ENCODE peak calls at places on chromosomes 4 and X, in four cellular contexts. E is tibial nerve; C is NB4; U is CD8-positive, alpha-beta T cell. T is an unnamed sample.

GRCh38 chr4:57071340-57071739 is 38.8 kb downstream of the IGFBP7 start:
- DNase-seq in E (peak; percentile 44), C (peak; percentile 86), U (no peak), T (no peak)

GRCh38 chr4:56727150-56727549 is 46.1 kb upstream of the HOPX start:
- DNase-seq in E (no peak), C (no peak), U (no peak), T (no peak)

GRCh38 chr4:88697588-88698329 is at the start of gene NAP1L5:
- DNase-seq in E (peak; percentile 55), C (peak; percentile 55), U (peak; percentile 56), T (peak; percentile 13)

GRCh38 chrX:80747832-80748231 is 61.8 kb downstream of the BRWD3 start:
- DNase-seq in E (no peak), C (no peak), U (no peak), T (no peak)

GRCh38 chr4:152699313-152699712 is 19.5 kb upstream of the TMEM154 start:
- DNase-seq in E (no peak), C (no peak), U (no peak), T (no peak)

GRCh38 chrX:632391-633042 is 1.9 kb downstream of the SHOX start:
- DNase-seq in E (no peak), C (no peak), U (no peak), T (no peak)

GRCh38 chr4:70583952-70584834 is 7.9 kb upstream of the AMBN start:
- DNase-seq in E (no peak), C (no peak), U (no peak), T (no peak)

GRCh38 chr4:26223160-26223559 is 97.7 kb upstream of the RBPJ start:
- DNase-seq in E (no peak), C (no peak), U (no peak), T (no peak)

GRCh38 chr4:158782539-158783360 is 13.9 kb downstream of the FNIP2 start:
- DNase-seq in E (no peak), C (no peak), U (no peak), T (no peak)

GRCh38 chrX:124736553-124737240 is 390.3 kb downstream of the SH2D1A start:
- DNase-seq in E (no peak), C (no peak), U (peak; percentile 66), T (no peak)

GRCh38 chr4:145788765-145789164 is 108.8 kb downstream of the C4orf51 start:
- DNase-seq in E (no peak), C (no peak), U (no peak), T (no peak)

GRCh38 chr4:147546341-147546740 is 65.4 kb downstream of the EDNRA start:
- DNase-seq in E (no peak), C (no peak), U (no peak), T (no peak)

GRCh38 chr4:113610542-113610941 is 151.0 kb downstream of the CAMK2D start:
- DNase-seq in E (no peak), C (no peak), U (no peak), T (no peak)

GRCh38 chr4:118369231-118369630 is 16.4 kb upstream of the PRSS12 start:
- DNase-seq in E (no peak), C (no peak), U (no peak), T (no peak)

GRCh38 chr4:126705271-126705670 is 927.5 kb upstream of the INTU start:
- DNase-seq in E (no peak), C (no peak), U (no peak), T (no peak)

GRCh38 chr4:108113229-108113628 is 55.5 kb downstream of the LEF1 start:
- DNase-seq in E (no peak), C (no peak), U (peak; percentile 78), T (no peak)

GRCh38 chrX:30949554-30949953 is 60.5 kb upstream of the TAB3 start:
- DNase-seq in E (no peak), C (no peak), U (no peak), T (no peak)

GRCh38 chr4:100869266-100869665 is 351.4 kb upstream of the EMCN start:
- DNase-seq in E (no peak), C (no peak), U (no peak), T (no peak)

GRCh38 chr4:38723726-38724506 is 58.9 kb downstream of the TLR10 start:
- DNase-seq in E (no peak), C (no peak), U (no peak), T (no peak)

GRCh38 chrX:101450052-101450451 is 35.2 kb upstream of the ARMCX4 start:
- DNase-seq in E (no peak), C (no peak), U (no peak), T (no peak)

DNA sequence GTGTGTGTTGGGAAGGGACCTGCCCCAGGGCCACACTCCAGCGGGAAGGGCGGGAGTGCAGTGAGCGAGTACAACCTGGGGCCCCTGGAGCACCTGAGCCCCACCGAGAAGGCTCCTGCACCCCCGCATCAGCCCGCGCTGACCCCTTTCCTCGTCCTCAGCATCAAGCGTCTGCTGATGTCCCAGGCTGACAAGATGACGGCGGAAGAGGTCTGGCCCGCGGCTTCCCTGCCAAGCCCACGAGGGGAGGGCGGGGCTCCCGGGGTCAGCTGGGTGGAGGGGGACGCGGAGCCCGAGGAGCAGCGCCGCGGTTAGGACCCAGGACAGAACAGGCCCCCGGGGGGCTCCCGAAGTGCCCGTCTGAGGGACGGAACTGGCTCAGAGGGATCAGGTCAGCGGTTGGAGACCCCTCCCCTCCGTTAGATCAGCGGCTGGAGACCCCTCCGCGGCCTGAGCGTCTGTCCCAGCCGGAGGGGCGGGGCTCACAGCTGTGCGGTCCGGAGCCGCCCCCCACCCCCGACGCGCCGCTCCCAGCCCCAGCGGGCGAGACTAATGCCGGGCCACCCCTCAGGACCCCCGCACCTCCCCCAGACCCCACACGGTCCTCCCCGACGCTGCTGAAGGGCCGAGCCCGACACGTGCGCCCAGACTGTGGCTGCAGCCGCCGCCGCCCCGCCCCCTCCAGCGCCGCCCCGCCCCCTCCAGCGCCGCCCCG is 6.7 kb downstream of the MYL5 start:
- DNase-seq in E (no peak), C (peak; percentile 77), U (peak; percentile 55), T (no peak)
- H3K4me3 ChIP-seq in E (peak overlapping the region; percentile 43), C (peak overlapping the region; percentile 32), U (peak overlapping the region; percentile 54), T (peak overlapping the region; percentile 56)

DNA sequence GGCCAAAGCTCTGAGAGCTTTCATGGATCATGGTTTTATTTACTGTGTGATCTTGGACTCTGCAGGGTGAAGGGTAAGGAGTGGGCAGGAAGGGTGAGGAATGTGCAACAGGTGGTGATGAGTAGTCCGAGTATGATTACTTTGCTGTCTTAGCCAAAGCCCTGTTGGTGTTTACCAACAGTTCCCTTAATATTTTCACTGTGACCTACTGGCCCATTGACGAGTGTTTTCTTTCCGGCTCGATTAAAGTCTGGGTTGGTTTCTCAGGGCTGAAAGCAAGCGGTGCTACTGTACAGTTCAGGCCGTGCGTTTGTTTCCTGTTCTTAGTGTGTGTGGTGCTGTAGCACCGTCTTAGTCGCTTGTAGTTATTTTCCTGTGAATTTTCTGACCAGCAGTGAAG is 2.6 kb downstream of the ARHGAP24 start:
- DNase-seq in E (no peak), C (no peak), U (no peak), T (no peak)
- H3K4me3 ChIP-seq in E (peak overlapping the region; percentile 52), C (no peak overlapping the region), U (no peak overlapping the region), T (peak overlapping the region; percentile 18)

GRCh38 chrX:9341305-9342201 is 123.3 kb upstream of the TBL1X start:
- DNase-seq in E (peak; percentile 44), C (peak; percentile 86), U (peak; percentile 55), T (no peak)

GRCh38 chrX:9338986-9339385 is 125.9 kb upstream of the TBL1X start:
- DNase-seq in E (no peak), C (no peak), U (no peak), T (no peak)

GRCh38 chrX:9339603-9340569 is 125.0 kb upstream of the TBL1X start:
- DNase-seq in E (peak; percentile 23), C (peak; percentile 40), U (peak; percentile 39), T (no peak)

GRCh38 chrX:9342581-9343051 is 122.2 kb upstream of the TBL1X start:
- DNase-seq in E (peak; percentile 62), C (peak; percentile 88), U (peak; percentile 40), T (no peak)

DNA sequence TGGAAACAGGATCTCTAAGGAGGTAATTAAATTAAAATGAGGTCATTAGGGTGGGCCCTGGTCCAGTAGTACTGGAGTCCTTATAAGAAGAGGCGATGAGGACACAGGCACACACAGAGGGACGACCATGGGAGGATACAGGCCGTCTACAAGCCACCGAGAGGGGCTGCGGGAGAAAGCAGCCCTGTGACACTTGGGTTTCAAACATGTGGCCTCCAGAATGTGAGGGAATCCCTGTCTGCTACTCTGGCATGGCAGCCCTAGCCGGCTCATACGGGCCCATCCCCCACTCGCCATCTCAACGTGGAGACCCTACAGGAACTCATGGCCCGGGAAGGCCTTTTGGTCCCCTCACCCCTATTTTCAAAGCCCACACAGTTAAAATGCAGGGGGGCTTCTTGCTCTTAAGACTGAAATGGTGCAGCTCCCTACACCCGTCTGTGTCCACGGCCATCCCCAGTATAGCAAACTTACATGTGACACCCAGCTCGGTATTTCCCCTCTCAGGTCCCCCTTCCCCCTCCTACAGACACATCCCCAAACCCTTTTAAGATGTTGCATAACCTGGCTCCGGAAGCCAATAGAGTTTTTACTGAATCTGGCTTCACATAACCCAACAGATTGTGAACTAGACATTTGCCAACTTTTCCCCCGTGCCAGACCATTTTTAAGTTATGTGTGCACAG is 124.1 kb upstream of the TBL1X start:
- DNase-seq in E (peak; percentile 41), C (peak; percentile 92), U (peak; percentile 35), T (no peak)
- H3K4me3 ChIP-seq in E (peak overlapping the region; percentile 18), C (peak overlapping the region; percentile 53), U (peak overlapping the region; percentile 46), T (no peak overlapping the region)

DNA sequence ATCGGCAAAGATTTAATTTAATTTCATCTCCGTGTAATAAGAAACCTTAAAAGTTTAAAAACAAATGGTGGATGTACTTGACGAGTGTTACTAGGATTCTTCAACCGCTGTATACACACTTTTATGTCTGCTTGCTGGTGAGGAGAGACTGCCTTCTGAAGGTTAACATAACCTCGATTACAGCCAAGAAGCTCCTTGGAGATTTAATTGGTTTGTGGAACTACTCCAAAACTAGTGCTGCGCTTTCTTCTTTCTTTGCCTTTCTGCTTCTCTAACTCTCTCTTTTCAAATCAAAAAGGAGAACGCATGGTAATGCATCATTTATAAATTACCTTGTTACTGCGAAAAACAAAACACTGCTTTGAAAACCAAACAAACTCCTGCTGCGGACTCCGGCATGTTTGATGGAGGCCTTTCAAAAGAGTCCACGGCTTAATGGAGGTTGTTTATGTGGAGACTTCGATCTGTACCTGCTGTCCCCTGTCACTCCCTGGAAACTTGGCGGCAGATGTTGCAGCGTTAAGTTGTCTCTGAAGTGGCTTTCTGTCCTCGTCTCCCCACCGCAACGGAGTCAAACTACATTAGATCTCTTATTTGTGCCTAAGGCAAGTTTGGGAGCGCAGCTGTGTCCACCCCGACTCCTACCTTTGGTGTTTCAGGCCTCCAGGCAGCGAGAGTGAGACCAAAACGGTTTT is 108.9 kb downstream of the ANTXR2 start:
- DNase-seq in E (no peak), C (no peak), U (no peak), T (no peak)
- H3K4me3 ChIP-seq in E (no peak overlapping the region), C (no peak overlapping the region), U (no peak overlapping the region), T (no peak overlapping the region)

GRCh38 chr4:48830706-48831531 is at the start of gene OCIAD1:
- DNase-seq in E (peak; percentile 97), C (peak; percentile 100), U (peak; percentile 93), T (peak; percentile 99)
- H3K4me3 ChIP-seq in E (peak within 1 kb of the TSS; percentile 75), C (peak within 1 kb of the TSS; percentile 82), U (peak within 1 kb of the TSS; percentile 95), T (peak within 1 kb of the TSS; percentile 82)

DNA sequence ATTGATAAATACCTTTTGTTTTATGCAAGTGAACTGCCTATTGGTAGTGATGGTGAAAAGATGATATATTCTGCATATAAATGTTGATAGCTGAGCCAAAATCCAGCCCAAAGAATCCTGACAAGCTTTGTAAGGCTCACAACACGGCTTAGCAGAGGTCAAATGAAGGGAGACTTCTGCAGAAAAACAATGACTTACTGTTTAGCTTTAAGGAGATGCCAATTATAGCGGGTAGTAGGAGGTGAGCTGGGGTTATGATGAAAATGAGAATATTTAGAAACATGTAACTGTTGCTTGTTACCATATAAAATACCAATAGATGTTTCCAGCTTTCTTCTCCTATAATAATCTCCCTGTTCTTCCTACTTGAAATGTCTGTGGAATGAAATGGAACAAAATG is 97.1 kb downstream of the AFF1 start:
- DNase-seq in E (no peak), C (no peak), U (no peak), T (no peak)
- H3K4me3 ChIP-seq in E (no peak overlapping the region), C (no peak overlapping the region), U (no peak overlapping the region), T (no peak overlapping the region)